ENCODE peak calls at places on chromosomes 5 and 9, in seven cellular contexts. One of them, this sample, is unnamed.

GRCh38 chr9:97046228-97046627 is 7.3 kb upstream of the CTSV start:
- DNase-seq in astrocyte: peak
- DNase-seq in lower leg skin: peak
- DNase-seq in thyroid gland: peak
- DNase-seq in fibroblast of lung: no peak
- DNase-seq in transverse colon: peak
- DNase-seq in PC-9: peak
- DNase-seq in this sample: peak

GRCh38 chr9:98995059-98995665 is 51.5 kb downstream of the COL15A1 start:
- DNase-seq in PC-9: no peak
- DNase-seq in lower leg skin: peak
- DNase-seq in thyroid gland: peak
- DNase-seq in transverse colon: peak
- DNase-seq in astrocyte: no peak
- DNase-seq in fibroblast of lung: peak
- DNase-seq in this sample: peak

GRCh38 chr9:110650991-110651411 is 17.6 kb upstream of the MUSK start:
- DNase-seq in PC-9: no peak
- DNase-seq in fibroblast of lung: peak
- DNase-seq in thyroid gland: no peak
- DNase-seq in astrocyte: peak
- DNase-seq in lower leg skin: no peak
- DNase-seq in transverse colon: no peak
- DNase-seq in this sample: no peak

GRCh38 chr9:73183917-73184861 is 32.5 kb downstream of the ANXA1 start:
- DNase-seq in PC-9: no peak
- DNase-seq in thyroid gland: no peak
- DNase-seq in transverse colon: no peak
- DNase-seq in fibroblast of lung: peak
- DNase-seq in lower leg skin: no peak
- DNase-seq in astrocyte: no peak
- DNase-seq in this sample: no peak

GRCh38 chr5:96783326-96783725 is 24.4 kb downstream of the ERAP1 start:
- DNase-seq in lower leg skin: no peak
- DNase-seq in astrocyte: no peak
- DNase-seq in PC-9: no peak
- DNase-seq in thyroid gland: no peak
- DNase-seq in fibroblast of lung: peak
- DNase-seq in transverse colon: no peak
- DNase-seq in this sample: no peak

GRCh38 chr5:146541956-146542849 is 26.2 kb upstream of the GPR151 start:
- DNase-seq in fibroblast of lung: peak
- DNase-seq in transverse colon: peak
- DNase-seq in PC-9: peak
- DNase-seq in thyroid gland: peak
- DNase-seq in lower leg skin: peak
- DNase-seq in astrocyte: peak
- DNase-seq in this sample: peak

GRCh38 chr9:100228352-100228869 is 124.3 kb downstream of the TEX10 start:
- DNase-seq in thyroid gland: no peak
- DNase-seq in PC-9: no peak
- DNase-seq in lower leg skin: no peak
- DNase-seq in fibroblast of lung: no peak
- DNase-seq in transverse colon: no peak
- DNase-seq in astrocyte: no peak
- DNase-seq in this sample: no peak

GRCh38 chr9:96646081-96646991 is 8.8 kb downstream of the PRXL2C start:
- DNase-seq in transverse colon: no peak
- DNase-seq in fibroblast of lung: peak
- DNase-seq in astrocyte: peak
- DNase-seq in PC-9: no peak
- DNase-seq in thyroid gland: peak
- DNase-seq in lower leg skin: peak
- DNase-seq in this sample: no peak

GRCh38 chr5:87410941-87411340 is 1.8 kb downstream of the CCNH start:
- DNase-seq in PC-9: no peak
- DNase-seq in astrocyte: peak
- DNase-seq in thyroid gland: no peak
- DNase-seq in fibroblast of lung: peak
- DNase-seq in lower leg skin: no peak
- DNase-seq in transverse colon: no peak
- DNase-seq in this sample: no peak

GRCh38 chr5:17065468-17065867 is 129.4 kb upstream of the MYO10 start:
- DNase-seq in thyroid gland: no peak
- DNase-seq in transverse colon: no peak
- DNase-seq in lower leg skin: no peak
- DNase-seq in astrocyte: no peak
- DNase-seq in fibroblast of lung: no peak
- DNase-seq in PC-9: no peak
- DNase-seq in this sample: peak

GRCh38 chr5:23877847-23878246 is 370.4 kb downstream of the PRDM9 start:
- DNase-seq in PC-9: no peak
- DNase-seq in astrocyte: no peak
- DNase-seq in thyroid gland: no peak
- DNase-seq in transverse colon: no peak
- DNase-seq in fibroblast of lung: no peak
- DNase-seq in lower leg skin: no peak
- DNase-seq in this sample: no peak

GRCh38 chr9:68979538-68980314 is 34.2 kb downstream of the PRKACG start:
- DNase-seq in fibroblast of lung: no peak
- DNase-seq in thyroid gland: no peak
- DNase-seq in transverse colon: peak
- DNase-seq in PC-9: no peak
- DNase-seq in lower leg skin: no peak
- DNase-seq in astrocyte: no peak
- DNase-seq in this sample: peak

GRCh38 chr9:87659534-87660419 is 66.1 kb upstream of the CTSL start:
- DNase-seq in transverse colon: no peak
- DNase-seq in astrocyte: no peak
- DNase-seq in lower leg skin: peak
- DNase-seq in thyroid gland: no peak
- DNase-seq in fibroblast of lung: no peak
- DNase-seq in PC-9: no peak
- DNase-seq in this sample: no peak

GRCh38 chr5:154242442-154242841 is 51.9 kb downstream of the GALNT10 start:
- DNase-seq in astrocyte: no peak
- DNase-seq in fibroblast of lung: no peak
- DNase-seq in PC-9: no peak
- DNase-seq in transverse colon: no peak
- DNase-seq in thyroid gland: peak
- DNase-seq in lower leg skin: no peak
- DNase-seq in this sample: no peak

GRCh38 chr5:103375356-103375755 is 116.8 kb downstream of the MACIR start:
- DNase-seq in thyroid gland: no peak
- DNase-seq in fibroblast of lung: peak
- DNase-seq in transverse colon: no peak
- DNase-seq in lower leg skin: no peak
- DNase-seq in astrocyte: peak
- DNase-seq in PC-9: no peak
- DNase-seq in this sample: no peak

GRCh38 chr9:5488616-5489015 is 21.7 kb upstream of the PDCD1LG2 start:
- DNase-seq in lower leg skin: no peak
- DNase-seq in astrocyte: peak
- DNase-seq in transverse colon: no peak
- DNase-seq in thyroid gland: no peak
- DNase-seq in PC-9: no peak
- DNase-seq in fibroblast of lung: no peak
- DNase-seq in this sample: no peak

GRCh38 chr9:4979224-4979623 is 5.8 kb upstream of the JAK2 start:
- DNase-seq in thyroid gland: no peak
- DNase-seq in lower leg skin: no peak
- DNase-seq in astrocyte: no peak
- DNase-seq in transverse colon: no peak
- DNase-seq in fibroblast of lung: peak
- DNase-seq in PC-9: no peak
- DNase-seq in this sample: no peak

GRCh38 chr9:4592325-4592724 is 69.8 kb upstream of the PLPP6 start:
- DNase-seq in astrocyte: no peak
- DNase-seq in transverse colon: no peak
- DNase-seq in fibroblast of lung: no peak
- DNase-seq in lower leg skin: no peak
- DNase-seq in thyroid gland: no peak
- DNase-seq in PC-9: no peak
- DNase-seq in this sample: no peak

GRCh38 chr5:63323926-63324325 is 638.3 kb downstream of the HTR1A start:
- DNase-seq in fibroblast of lung: no peak
- DNase-seq in transverse colon: no peak
- DNase-seq in astrocyte: no peak
- DNase-seq in lower leg skin: no peak
- DNase-seq in thyroid gland: no peak
- DNase-seq in PC-9: no peak
- DNase-seq in this sample: no peak

GRCh38 chr9:134496413-134497282 is 145.0 kb upstream of the COL5A1 start:
- DNase-seq in thyroid gland: no peak
- DNase-seq in astrocyte: peak
- DNase-seq in lower leg skin: peak
- DNase-seq in PC-9: no peak
- DNase-seq in transverse colon: peak
- DNase-seq in fibroblast of lung: peak
- DNase-seq in this sample: no peak

GRCh38 chr9:89223398-89223977 is 44.9 kb upstream of the SHC3 start:
- DNase-seq in thyroid gland: no peak
- DNase-seq in lower leg skin: no peak
- DNase-seq in astrocyte: no peak
- DNase-seq in PC-9: no peak
- DNase-seq in transverse colon: no peak
- DNase-seq in fibroblast of lung: no peak
- DNase-seq in this sample: no peak

GRCh38 chr9:89226076-89226475 is 47.5 kb upstream of the SHC3 start:
- DNase-seq in fibroblast of lung: peak
- DNase-seq in transverse colon: no peak
- DNase-seq in PC-9: no peak
- DNase-seq in thyroid gland: peak
- DNase-seq in lower leg skin: no peak
- DNase-seq in astrocyte: peak
- DNase-seq in this sample: peak

GRCh38 chr9:89219637-89220036 is 41.0 kb upstream of the SHC3 start:
- DNase-seq in lower leg skin: no peak
- DNase-seq in fibroblast of lung: no peak
- DNase-seq in thyroid gland: no peak
- DNase-seq in PC-9: no peak
- DNase-seq in astrocyte: no peak
- DNase-seq in transverse colon: no peak
- DNase-seq in this sample: no peak

GRCh38 chr9:89225587-89225986 is 47.0 kb upstream of the SHC3 start:
- DNase-seq in lower leg skin: no peak
- DNase-seq in thyroid gland: no peak
- DNase-seq in PC-9: no peak
- DNase-seq in fibroblast of lung: peak
- DNase-seq in transverse colon: no peak
- DNase-seq in astrocyte: peak
- DNase-seq in this sample: no peak
- TF ChIP-seq CTCF in lower leg skin: no peak
- TF ChIP-seq CTCF in thyroid gland: no peak
- TF ChIP-seq CTCF in PC-9: no peak
- TF ChIP-seq CTCF in fibroblast of lung: peak
- TF ChIP-seq CTCF in transverse colon: no peak
- TF ChIP-seq CTCF in astrocyte: peak
- TF ChIP-seq CTCF in this sample: no peak

DNA sequence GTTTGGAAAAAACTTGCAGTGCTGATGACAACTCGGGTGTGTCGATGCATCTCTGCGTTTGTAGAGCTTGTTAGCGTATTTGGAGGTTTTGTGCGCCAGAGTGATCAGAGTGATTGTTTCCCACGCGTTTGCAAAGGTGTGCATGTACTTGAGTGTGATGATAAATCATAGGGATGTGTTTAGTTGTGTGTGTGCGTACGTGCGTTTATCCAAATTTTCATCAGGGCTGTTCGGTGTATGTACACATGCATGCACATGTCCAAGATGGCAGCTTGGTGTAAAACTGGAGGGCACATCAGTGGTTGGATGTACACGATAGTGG is 248 bp upstream of the C1QTNF2 start:
- DNase-seq in transverse colon: no peak
- DNase-seq in astrocyte: no peak
- DNase-seq in fibroblast of lung: no peak
- DNase-seq in lower leg skin: no peak
- DNase-seq in thyroid gland: no peak
- DNase-seq in PC-9: no peak
- DNase-seq in this sample: no peak
- H3K4me3 ChIP-seq in transverse colon: peak
- H3K4me3 ChIP-seq in astrocyte: peak
- H3K4me3 ChIP-seq in fibroblast of lung: peak
- H3K4me3 ChIP-seq in lower leg skin: peak
- H3K4me3 ChIP-seq in thyroid gland: peak
- H3K4me3 ChIP-seq in PC-9: peak
- H3K4me3 ChIP-seq in this sample: peak

GRCh38 chr5:68215888-68216736 is 556 bp downstream of the PIK3R1 start:
- DNase-seq in fibroblast of lung: peak
- DNase-seq in thyroid gland: peak
- DNase-seq in astrocyte: no peak
- DNase-seq in PC-9: peak
- DNase-seq in lower leg skin: peak
- DNase-seq in transverse colon: peak
- DNase-seq in this sample: peak

GRCh38 chr5:68217476-68217984 is 2.0 kb downstream of the PIK3R1 start:
- DNase-seq in PC-9: no peak
- DNase-seq in transverse colon: no peak
- DNase-seq in thyroid gland: no peak
- DNase-seq in lower leg skin: no peak
- DNase-seq in astrocyte: peak
- DNase-seq in fibroblast of lung: peak
- DNase-seq in this sample: peak

GRCh38 chr5:68214472-68215207 is 916 bp upstream of the PIK3R1 start:
- DNase-seq in transverse colon: no peak
- DNase-seq in fibroblast of lung: peak
- DNase-seq in thyroid gland: peak
- DNase-seq in PC-9: no peak
- DNase-seq in lower leg skin: no peak
- DNase-seq in astrocyte: no peak
- DNase-seq in this sample: peak

GRCh38 chr5:68216737-68217231 is 1.2 kb downstream of the PIK3R1 start:
- DNase-seq in PC-9: no peak
- DNase-seq in lower leg skin: no peak
- DNase-seq in astrocyte: peak
- DNase-seq in fibroblast of lung: peak
- DNase-seq in transverse colon: no peak
- DNase-seq in thyroid gland: no peak
- DNase-seq in this sample: no peak

GRCh38 chr5:68215208-68215887 is at the start of gene PIK3R1:
- DNase-seq in transverse colon: peak
- DNase-seq in fibroblast of lung: peak
- DNase-seq in lower leg skin: peak
- DNase-seq in thyroid gland: peak
- DNase-seq in astrocyte: peak
- DNase-seq in PC-9: peak
- DNase-seq in this sample: peak
- TF ChIP-seq CTCF in transverse colon: peak
- TF ChIP-seq CTCF in fibroblast of lung: peak
- TF ChIP-seq CTCF in lower leg skin: no peak
- TF ChIP-seq CTCF in thyroid gland: peak
- TF ChIP-seq CTCF in astrocyte: peak
- TF ChIP-seq CTCF in PC-9: peak
- TF ChIP-seq CTCF in this sample: peak

DNA sequence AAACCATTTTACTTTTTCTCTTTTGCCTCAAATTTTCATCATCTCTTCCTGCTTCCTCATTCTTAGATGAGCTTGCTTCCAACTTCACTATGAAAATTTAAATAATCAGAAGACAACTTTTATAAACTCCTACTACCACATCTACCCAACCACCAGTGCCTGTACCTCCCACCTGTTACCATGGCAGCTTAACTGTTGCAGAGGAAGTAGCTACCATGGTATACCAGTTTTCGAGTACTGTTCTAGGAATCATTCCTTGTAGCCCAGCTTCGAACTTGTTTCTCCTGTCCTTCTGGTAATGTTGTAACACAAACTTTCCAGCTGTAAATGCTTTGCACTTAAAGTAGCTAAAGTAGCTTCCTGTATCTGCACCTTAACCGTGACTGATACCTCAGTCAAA is 266.8 kb upstream of the NREP start:
- DNase-seq in lower leg skin: no peak
- DNase-seq in PC-9: no peak
- DNase-seq in fibroblast of lung: no peak
- DNase-seq in transverse colon: no peak
- DNase-seq in astrocyte: no peak
- DNase-seq in thyroid gland: no peak
- DNase-seq in this sample: no peak
- H3K4me3 ChIP-seq in lower leg skin: no peak
- H3K4me3 ChIP-seq in PC-9: no peak
- H3K4me3 ChIP-seq in fibroblast of lung: no peak
- H3K4me3 ChIP-seq in transverse colon: no peak
- H3K4me3 ChIP-seq in astrocyte: no peak
- H3K4me3 ChIP-seq in thyroid gland: no peak
- H3K4me3 ChIP-seq in this sample: no peak